ENCODE peak calls at places on chromosomes 1 and 21, in nine cellular contexts. One of them, this sample, is unnamed.

GRCh38 chr1:151907363-151908139 is 1.8 kb downstream of the THEM4 start:
- DNase-seq in B cell: no peak
- DNase-seq in NCI-H460: no peak
- DNase-seq in activated CD4-positive, alpha-beta T cell treated with anti-CD3 and anti-CD28 coated beads for 48 hours: peak
- DNase-seq in cardiac muscle cell: no peak
- DNase-seq in renal cortical epithelial cell: no peak
- DNase-seq in fibroblast of pulmonary artery: no peak
- DNase-seq in heart right ventricle: no peak
- DNase-seq in activated T-helper 1 cell treated with Interleukin-2 at 50 U/mL for 16 hours: no peak
- DNase-seq in this sample: no peak

GRCh38 chr1:34125721-34126380 is 39.2 kb downstream of the CSMD2 start:
- DNase-seq in activated T-helper 1 cell treated with Interleukin-2 at 50 U/mL for 16 hours: no peak
- DNase-seq in fibroblast of pulmonary artery: no peak
- DNase-seq in renal cortical epithelial cell: no peak
- DNase-seq in cardiac muscle cell: no peak
- DNase-seq in heart right ventricle: no peak
- DNase-seq in NCI-H460: no peak
- DNase-seq in activated CD4-positive, alpha-beta T cell treated with anti-CD3 and anti-CD28 coated beads for 48 hours: no peak
- DNase-seq in B cell: no peak
- DNase-seq in this sample: no peak

GRCh38 chr21:40019076-40019475 is 151.8 kb downstream of the PCP4 start:
- DNase-seq in B cell: no peak
- DNase-seq in activated CD4-positive, alpha-beta T cell treated with anti-CD3 and anti-CD28 coated beads for 48 hours: no peak
- DNase-seq in heart right ventricle: no peak
- DNase-seq in activated T-helper 1 cell treated with Interleukin-2 at 50 U/mL for 16 hours: no peak
- DNase-seq in renal cortical epithelial cell: no peak
- DNase-seq in NCI-H460: no peak
- DNase-seq in cardiac muscle cell: no peak
- DNase-seq in fibroblast of pulmonary artery: no peak
- DNase-seq in this sample: no peak

GRCh38 chr1:233912909-233913308 is 8.4 kb downstream of the SLC35F3 start:
- DNase-seq in activated T-helper 1 cell treated with Interleukin-2 at 50 U/mL for 16 hours: no peak
- DNase-seq in NCI-H460: no peak
- DNase-seq in renal cortical epithelial cell: no peak
- DNase-seq in cardiac muscle cell: no peak
- DNase-seq in heart right ventricle: no peak
- DNase-seq in B cell: no peak
- DNase-seq in fibroblast of pulmonary artery: no peak
- DNase-seq in activated CD4-positive, alpha-beta T cell treated with anti-CD3 and anti-CD28 coated beads for 48 hours: no peak
- DNase-seq in this sample: no peak

GRCh38 chr1:111976332-111976731 is 13.1 kb downstream of the KCND3 start:
- DNase-seq in renal cortical epithelial cell: no peak
- DNase-seq in cardiac muscle cell: no peak
- DNase-seq in heart right ventricle: no peak
- DNase-seq in fibroblast of pulmonary artery: no peak
- DNase-seq in NCI-H460: no peak
- DNase-seq in B cell: no peak
- DNase-seq in activated T-helper 1 cell treated with Interleukin-2 at 50 U/mL for 16 hours: no peak
- DNase-seq in activated CD4-positive, alpha-beta T cell treated with anti-CD3 and anti-CD28 coated beads for 48 hours: no peak
- DNase-seq in this sample: no peak

GRCh38 chr1:192652159-192652558 is 16.2 kb downstream of the RGS13 start:
- DNase-seq in renal cortical epithelial cell: no peak
- DNase-seq in activated CD4-positive, alpha-beta T cell treated with anti-CD3 and anti-CD28 coated beads for 48 hours: no peak
- DNase-seq in cardiac muscle cell: no peak
- DNase-seq in B cell: no peak
- DNase-seq in fibroblast of pulmonary artery: no peak
- DNase-seq in heart right ventricle: no peak
- DNase-seq in NCI-H460: no peak
- DNase-seq in activated T-helper 1 cell treated with Interleukin-2 at 50 U/mL for 16 hours: no peak
- DNase-seq in this sample: no peak

GRCh38 chr21:34770581-34770980 is 101.8 kb downstream of the CLIC6 start:
- DNase-seq in activated T-helper 1 cell treated with Interleukin-2 at 50 U/mL for 16 hours: no peak
- DNase-seq in cardiac muscle cell: peak
- DNase-seq in B cell: no peak
- DNase-seq in renal cortical epithelial cell: no peak
- DNase-seq in activated CD4-positive, alpha-beta T cell treated with anti-CD3 and anti-CD28 coated beads for 48 hours: no peak
- DNase-seq in heart right ventricle: no peak
- DNase-seq in NCI-H460: no peak
- DNase-seq in fibroblast of pulmonary artery: no peak
- DNase-seq in this sample: no peak

GRCh38 chr1:37759451-37759850 is 5.5 kb downstream of the EPHA10 start:
- DNase-seq in B cell: no peak
- DNase-seq in activated T-helper 1 cell treated with Interleukin-2 at 50 U/mL for 16 hours: no peak
- DNase-seq in cardiac muscle cell: no peak
- DNase-seq in fibroblast of pulmonary artery: no peak
- DNase-seq in activated CD4-positive, alpha-beta T cell treated with anti-CD3 and anti-CD28 coated beads for 48 hours: no peak
- DNase-seq in heart right ventricle: no peak
- DNase-seq in renal cortical epithelial cell: no peak
- DNase-seq in NCI-H460: no peak
- DNase-seq in this sample: no peak

GRCh38 chr1:246492611-246493245 is 14.4 kb downstream of the SMYD3 start:
- DNase-seq in heart right ventricle: peak
- DNase-seq in NCI-H460: peak
- DNase-seq in activated T-helper 1 cell treated with Interleukin-2 at 50 U/mL for 16 hours: no peak
- DNase-seq in B cell: peak
- DNase-seq in activated CD4-positive, alpha-beta T cell treated with anti-CD3 and anti-CD28 coated beads for 48 hours: peak
- DNase-seq in renal cortical epithelial cell: peak
- DNase-seq in cardiac muscle cell: peak
- DNase-seq in fibroblast of pulmonary artery: peak
- DNase-seq in this sample: peak

GRCh38 chr21:41895643-41896493 is 16.7 kb upstream of the PRDM15 start:
- DNase-seq in NCI-H460: no peak
- DNase-seq in fibroblast of pulmonary artery: no peak
- DNase-seq in activated CD4-positive, alpha-beta T cell treated with anti-CD3 and anti-CD28 coated beads for 48 hours: peak
- DNase-seq in B cell: peak
- DNase-seq in heart right ventricle: no peak
- DNase-seq in renal cortical epithelial cell: no peak
- DNase-seq in activated T-helper 1 cell treated with Interleukin-2 at 50 U/mL for 16 hours: peak
- DNase-seq in cardiac muscle cell: peak
- DNase-seq in this sample: no peak

GRCh38 chr21:27196651-27197050 is 229.8 kb upstream of the ADAMTS5 start:
- DNase-seq in renal cortical epithelial cell: no peak
- DNase-seq in fibroblast of pulmonary artery: no peak
- DNase-seq in B cell: no peak
- DNase-seq in cardiac muscle cell: no peak
- DNase-seq in activated T-helper 1 cell treated with Interleukin-2 at 50 U/mL for 16 hours: no peak
- DNase-seq in activated CD4-positive, alpha-beta T cell treated with anti-CD3 and anti-CD28 coated beads for 48 hours: no peak
- DNase-seq in heart right ventricle: no peak
- DNase-seq in NCI-H460: no peak
- DNase-seq in this sample: no peak

GRCh38 chr1:42173155-42173933 is 8.8 kb upstream of the GUCA2A start:
- DNase-seq in activated T-helper 1 cell treated with Interleukin-2 at 50 U/mL for 16 hours: peak
- DNase-seq in fibroblast of pulmonary artery: peak
- DNase-seq in NCI-H460: peak
- DNase-seq in B cell: peak
- DNase-seq in activated CD4-positive, alpha-beta T cell treated with anti-CD3 and anti-CD28 coated beads for 48 hours: peak
- DNase-seq in cardiac muscle cell: peak
- DNase-seq in heart right ventricle: peak
- DNase-seq in renal cortical epithelial cell: no peak
- DNase-seq in this sample: peak

GRCh38 chr1:27357281-27358037 is 9.3 kb downstream of the MAP3K6 start:
- DNase-seq in fibroblast of pulmonary artery: peak
- DNase-seq in cardiac muscle cell: peak
- DNase-seq in renal cortical epithelial cell: no peak
- DNase-seq in heart right ventricle: peak
- DNase-seq in NCI-H460: no peak
- DNase-seq in activated CD4-positive, alpha-beta T cell treated with anti-CD3 and anti-CD28 coated beads for 48 hours: peak
- DNase-seq in activated T-helper 1 cell treated with Interleukin-2 at 50 U/mL for 16 hours: peak
- DNase-seq in B cell: peak
- DNase-seq in this sample: peak

GRCh38 chr1:99704356-99704816 is 58.5 kb downstream of the PALMD start:
- DNase-seq in activated CD4-positive, alpha-beta T cell treated with anti-CD3 and anti-CD28 coated beads for 48 hours: no peak
- DNase-seq in B cell: no peak
- DNase-seq in activated T-helper 1 cell treated with Interleukin-2 at 50 U/mL for 16 hours: no peak
- DNase-seq in fibroblast of pulmonary artery: no peak
- DNase-seq in renal cortical epithelial cell: no peak
- DNase-seq in heart right ventricle: peak
- DNase-seq in NCI-H460: no peak
- DNase-seq in cardiac muscle cell: no peak
- DNase-seq in this sample: no peak

GRCh38 chr1:78500529-78500928 is 9.8 kb downstream of the PTGFR start:
- DNase-seq in renal cortical epithelial cell: no peak
- DNase-seq in B cell: no peak
- DNase-seq in cardiac muscle cell: no peak
- DNase-seq in NCI-H460: no peak
- DNase-seq in activated CD4-positive, alpha-beta T cell treated with anti-CD3 and anti-CD28 coated beads for 48 hours: no peak
- DNase-seq in fibroblast of pulmonary artery: no peak
- DNase-seq in heart right ventricle: no peak
- DNase-seq in activated T-helper 1 cell treated with Interleukin-2 at 50 U/mL for 16 hours: no peak
- DNase-seq in this sample: no peak

GRCh38 chr1:106278706-106279105 is 777.8 kb upstream of the PRMT6 start:
- DNase-seq in B cell: no peak
- DNase-seq in NCI-H460: no peak
- DNase-seq in activated T-helper 1 cell treated with Interleukin-2 at 50 U/mL for 16 hours: no peak
- DNase-seq in activated CD4-positive, alpha-beta T cell treated with anti-CD3 and anti-CD28 coated beads for 48 hours: no peak
- DNase-seq in fibroblast of pulmonary artery: no peak
- DNase-seq in cardiac muscle cell: no peak
- DNase-seq in renal cortical epithelial cell: no peak
- DNase-seq in heart right ventricle: no peak
- DNase-seq in this sample: no peak

GRCh38 chr1:180501865-180502360 is 464 bp downstream of the ACBD6 start:
- DNase-seq in activated CD4-positive, alpha-beta T cell treated with anti-CD3 and anti-CD28 coated beads for 48 hours: no peak
- DNase-seq in cardiac muscle cell: no peak
- DNase-seq in heart right ventricle: no peak
- DNase-seq in activated T-helper 1 cell treated with Interleukin-2 at 50 U/mL for 16 hours: peak
- DNase-seq in B cell: no peak
- DNase-seq in NCI-H460: no peak
- DNase-seq in fibroblast of pulmonary artery: no peak
- DNase-seq in renal cortical epithelial cell: no peak
- DNase-seq in this sample: peak

GRCh38 chr1:247681288-247681897 is 1.9 kb upstream of the OR13G1 start:
- DNase-seq in heart right ventricle: no peak
- DNase-seq in activated T-helper 1 cell treated with Interleukin-2 at 50 U/mL for 16 hours: no peak
- DNase-seq in activated CD4-positive, alpha-beta T cell treated with anti-CD3 and anti-CD28 coated beads for 48 hours: peak
- DNase-seq in B cell: peak
- DNase-seq in NCI-H460: peak
- DNase-seq in cardiac muscle cell: peak
- DNase-seq in fibroblast of pulmonary artery: peak
- DNase-seq in renal cortical epithelial cell: peak
- DNase-seq in this sample: peak